ENCODE peak calls at places on chromosomes 6 and 20, in four cellular contexts. C is A549, B is IMR-90, D is SK-N-SH. R is an unnamed sample.

GRCh38 chr6:139925894-139926641 is 551.6 kb upstream of the CITED2 start:
- DNase-seq in C (no peak), B (peak), D (peak), R (no peak)

GRCh38 chr6:112906737-112907136 is 559.6 kb downstream of the RFPL4B start:
- DNase-seq in C (no peak), B (peak), D (peak), R (no peak)

GRCh38 chr6:85465762-85466161 is 15.9 kb downstream of the NT5E start:
- DNase-seq in C (no peak), B (no peak), D (no peak), R (no peak)

GRCh38 chr6:167469655-167470054 is 144.8 kb downstream of the TTLL2 start:
- DNase-seq in C (no peak), B (no peak), D (no peak), R (no peak)

GRCh38 chr6:104788400-104788799 is 71.3 kb downstream of the HACE1 start:
- DNase-seq in C (no peak), B (no peak), D (no peak), R (no peak)

GRCh38 chr6:113318553-113318952 is 538.6 kb upstream of the MARCKS start:
- DNase-seq in C (no peak), B (peak), D (no peak), R (no peak)

GRCh38 chr6:118535176-118535844 is 12.8 kb upstream of the PLN start:
- DNase-seq in C (no peak), B (no peak), D (no peak), R (no peak)

GRCh38 chr6:152696543-152696942 is 1.2 kb upstream of the MYCT1 start:
- DNase-seq in C (no peak), B (peak), D (no peak), R (no peak)

GRCh38 chr6:68225729-68226128 is 409.4 kb upstream of the ADGRB3 start:
- DNase-seq in C (no peak), B (no peak), D (no peak), R (no peak)

GRCh38 chr20:23601715-23602114 is 4.0 kb downstream of the CST9 start:
- DNase-seq in C (no peak), B (no peak), D (no peak), R (no peak)

GRCh38 chr20:45060341-45060740 is 40.6 kb downstream of the KCNS1 start:
- DNase-seq in C (no peak), B (no peak), D (no peak), R (no peak)

GRCh38 chr20:11895832-11896484 is 21.7 kb upstream of the BTBD3 start:
- DNase-seq in C (no peak), B (peak), D (no peak), R (no peak)

GRCh38 chr6:135270676-135271536 is 89.8 kb downstream of the MYB start:
- DNase-seq in C (no peak), B (no peak), D (no peak), R (no peak)

GRCh38 chr6:103672169-103672568 is 1187.5 kb downstream of the HACE1 start:
- DNase-seq in C (no peak), B (no peak), D (no peak), R (no peak)

GRCh38 chr6:162258647-162259046 is 468.9 kb downstream of the PRKN start:
- DNase-seq in C (no peak), B (no peak), D (no peak), R (no peak)

GRCh38 chr20:4154958-4155411 is 139.6 kb upstream of the RNF24 start:
- DNase-seq in C (peak), B (no peak), D (no peak), R (no peak)

GRCh38 chr20:3654326-3655031 is 8.7 kb downstream of the GFRA4 start:
- DNase-seq in C (no peak), B (no peak), D (peak), R (no peak)

GRCh38 chr6:49001856-49002255 is 461.2 kb downstream of the MMUT start:
- DNase-seq in C (no peak), B (peak), D (no peak), R (no peak)

GRCh38 chr6:112113371-112113770 is 26.0 kb downstream of the FAM229B start:
- DNase-seq in C (no peak), B (peak), D (no peak), R (no peak)

GRCh38 chr6:157770946-157771345 is 52.1 kb upstream of the SNX9 start:
- DNase-seq in C (no peak), B (peak), D (no peak), R (no peak)

GRCh38 chr6:169638388-169638787 is 63.4 kb downstream of the WDR27 start:
- DNase-seq in C (no peak), B (no peak), D (no peak), R (no peak)

GRCh38 chr20:62880935-62881661 is 19.5 kb upstream of the TCFL5 start:
- DNase-seq in C (no peak), B (no peak), D (no peak), R (no peak)

GRCh38 chr20:60572991-60573390 is 614.8 kb downstream of the CDH26 start:
- DNase-seq in C (no peak), B (no peak), D (no peak), R (no peak)

GRCh38 chr6:17803409-17803808 is 96.7 kb upstream of the NUP153 start:
- DNase-seq in C (no peak), B (no peak), D (no peak), R (no peak)

GRCh38 chr20:23568320-23569011 is at the start of gene CST9L:
- DNase-seq in C (no peak), B (no peak), D (peak), R (no peak)

GRCh38 chr20:1946442-1946761 is 47.5 kb downstream of the PDYN start:
- DNase-seq in C (no peak), B (no peak), D (no peak), R (no peak)

GRCh38 chr6:44738652-44739141 is 351.2 kb downstream of the CDC5L start:
- DNase-seq in C (no peak), B (peak), D (no peak), R (peak)

DNA sequence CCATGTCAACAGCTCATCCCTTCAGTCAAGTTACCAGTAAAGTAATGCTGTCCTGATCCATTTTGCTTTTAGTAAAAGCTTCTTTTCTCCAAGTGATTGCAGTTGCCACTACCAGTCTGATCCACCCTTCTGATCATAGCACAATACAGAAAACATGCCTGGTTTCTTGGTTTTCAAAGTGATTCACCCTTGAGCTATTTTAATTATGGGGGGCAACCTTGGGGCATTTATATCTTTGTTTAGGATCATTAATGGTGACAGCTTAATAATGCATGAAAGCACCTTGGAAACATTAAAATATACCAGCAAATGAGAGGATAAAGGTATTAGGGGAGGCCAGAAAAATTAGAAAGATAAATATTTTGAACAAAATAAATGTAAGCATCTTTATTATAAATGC is 38.3 kb downstream of the LRRC1 start:
- DNase-seq in C (no peak), B (no peak), D (no peak), R (no peak)
- TF ChIP-seq SMC3 in C (no peak), B (no peak), D (no peak), R (no peak)

GRCh38 chr6:129590408-129591022 is 119.5 kb downstream of the ARHGAP18 start:
- DNase-seq in C (no peak), B (peak), D (no peak), R (no peak)
- TF ChIP-seq RFX5 in C (no peak), B (no peak), D (no peak), R (no peak)

GRCh38 chr6:143845033-143845432 is 1.9 kb downstream of the LTV1 start:
- DNase-seq in C (no peak), B (no peak), D (no peak), R (no peak)
- TF ChIP-seq SMC3 in C (no peak), B (no peak), D (no peak), R (no peak)

GRCh38 chr20:58690351-58690750 is 2.2 kb upstream of the NPEPL1 start:
- DNase-seq in C (no peak), B (no peak), D (no peak), R (no peak)
- TF ChIP-seq RFX5 in C (no peak), B (no peak), D (no peak), R (no peak)

DNA sequence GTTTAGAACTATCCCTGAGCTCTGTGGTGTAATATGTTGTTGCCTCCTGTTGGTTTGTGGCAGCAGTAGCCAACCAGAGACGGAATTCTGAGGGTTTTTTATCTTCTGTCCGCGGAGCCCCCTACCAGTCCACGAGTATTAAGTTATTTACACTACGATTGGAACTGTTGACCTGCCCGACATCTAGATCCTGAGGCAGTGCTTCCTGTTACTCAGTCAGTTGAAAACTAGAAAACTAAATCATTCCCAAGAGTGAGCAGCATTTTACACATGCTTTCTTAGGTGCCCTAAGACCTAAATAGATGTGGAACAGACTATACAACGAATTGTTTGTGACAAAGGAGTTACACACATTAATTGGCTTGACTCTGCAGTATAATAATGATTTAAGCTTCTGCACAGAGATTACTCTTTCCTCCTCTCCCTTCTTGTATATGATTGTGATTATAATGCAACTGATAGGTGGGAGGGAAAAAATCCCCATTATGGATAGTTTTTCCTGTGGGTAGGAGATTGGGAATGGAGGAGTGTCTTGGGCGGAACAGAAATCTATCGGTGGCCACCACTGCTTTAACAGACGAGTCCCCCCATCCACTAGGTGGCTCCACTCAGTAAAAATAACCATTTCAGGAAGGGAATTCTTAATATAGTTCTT is 1.7 kb downstream of the LOC128125822 start:
- DNase-seq in C (no peak), B (peak), D (peak), R (peak)
- TF ChIP-seq SMC3 in C (peak), B (no peak), D (peak), R (peak)